ENCODE peak calls at places on chromosomes 16 and 17, in four cellular contexts. O, W, S and X are unnamed samples.

GRCh38 chr16:88050952-88051660 is 99.9 kb downstream of the BANP start:
- DNase-seq in O (no peak), W (no peak), S (no peak), X (no peak)

GRCh38 chr16:89365044-89365467 is 125.3 kb downstream of the ANKRD11 start:
- DNase-seq in O (no peak), W (no peak), S (peak; percentile 83), X (no peak)

GRCh38 chr16:21162661-21163151 is 4.2 kb downstream of the LDAF1 start:
- DNase-seq in O (no peak), W (no peak), S (no peak), X (no peak)

GRCh38 chr16:68901910-68902309 is 58.6 kb downstream of the TANGO6 start:
- DNase-seq in O (no peak), W (no peak), S (peak; percentile 13), X (no peak)

GRCh38 chr16:23113185-23113584 is 36.1 kb downstream of the USP31 start:
- DNase-seq in O (no peak), W (no peak), S (no peak), X (no peak)

GRCh38 chr16:14148569-14148968 is 77.5 kb downstream of the MRTFB start:
- DNase-seq in O (no peak), W (no peak), S (no peak), X (no peak)

GRCh38 chr17:278055-279028 is 74.3 kb downstream of the RPH3AL start:
- DNase-seq in O (no peak), W (no peak), S (no peak), X (no peak)

GRCh38 chr17:1188812-1189211 is 9.0 kb upstream of the ABR start:
- DNase-seq in O (no peak), W (no peak), S (peak; percentile 18), X (no peak)

GRCh38 chr16:66296591-66296990 is 69.9 kb upstream of the CDH5 start:
- DNase-seq in O (no peak), W (no peak), S (no peak), X (no peak)

GRCh38 chr17:36652716-36653115 is 51.3 kb downstream of the MRM1 start:
- DNase-seq in O (no peak), W (no peak), S (no peak), X (no peak)

GRCh38 chr17:64534187-64534586 is 27.4 kb downstream of the CEP95 start:
- DNase-seq in O (no peak), W (no peak), S (peak; percentile 30), X (no peak)

GRCh38 chr17:2705263-2705662 is 6.3 kb downstream of the CLUH start:
- DNase-seq in O (peak; percentile 21), W (no peak), S (peak; percentile 63), X (no peak)

GRCh38 chr17:36016555-36016954 is 1.2 kb downstream of the CCL23 start:
- DNase-seq in O (no peak), W (no peak), S (no peak), X (no peak)

GRCh38 chr17:40309031-40309937 is at the start of gene RARA:
- DNase-seq in O (no peak), W (peak; percentile 39), S (no peak), X (no peak)

GRCh38 chr17:49204521-49204920 is 5.9 kb downstream of the GNGT2 start:
- DNase-seq in O (no peak), W (no peak), S (no peak), X (no peak)